ENCODE peak calls at places on chromosomes 4 and X, in four cellular contexts. I is CD4-positive, alpha-beta T cell; T is testis; P is ascending aorta. K is an unnamed sample. For H3K9me3, the result is how much of the 10 kb centered on the place peaks cover.

GRCh38 chrX:55480390-55481062 is 9.1 kb downstream of the USP51 start:
- DNase-seq in I (no peak), T (no peak), P (no peak), K (no peak)

GRCh38 chrX:66074920-66075879 is 35.3 kb upstream of the VSIG4 start:
- DNase-seq in T (peak), I (peak), P (peak), K (peak)

GRCh38 chr4:176791591-176792347 is 953 bp downstream of the VEGFC start:
- DNase-seq in T (peak), I (no peak), P (no peak), K (peak)

GRCh38 chrX:153572601-153573000 is 26.3 kb downstream of the CCNQ start:
- DNase-seq in P (no peak), T (no peak), I (no peak), K (no peak)

GRCh38 chrX:40008841-40009461 is 88.8 kb downstream of the BCOR start:
- DNase-seq in I (no peak), T (no peak), P (no peak), K (peak)

GRCh38 chr4:96646146-96646545 is 806.3 kb downstream of the PDHA2 start:
- DNase-seq in P (no peak), T (no peak), I (no peak), K (no peak)

GRCh38 chrX:23503835-23504539 is 163.3 kb upstream of the PRDX4 start:
- DNase-seq in P (peak), T (peak), I (no peak), K (peak)

GRCh38 chr4:165131247-165131832 is 18.7 kb upstream of the TMEM192 start:
- DNase-seq in T (peak), I (peak), P (no peak), K (no peak)

GRCh38 chr4:158729716-158730559 is 6.7 kb upstream of the PPID start:
- DNase-seq in I (peak), T (peak), P (no peak), K (no peak)

GRCh38 chr4:28225005-28225404 is 1364.4 kb downstream of the STIM2 start:
- DNase-seq in P (no peak), T (no peak), I (no peak), K (no peak)

GRCh38 chr4:10041036-10041435 is 19.7 kb upstream of the SLC2A9 start:
- DNase-seq in I (no peak), T (no peak), P (no peak), K (no peak)

GRCh38 chr4:88697588-88698329 is at the start of gene NAP1L5:
- DNase-seq in I (peak), P (no peak), T (peak), K (peak)

GRCh38 chrX:24117288-24117687 is 32.2 kb upstream of the ZFX start:
- DNase-seq in P (no peak), I (no peak), T (peak), K (no peak)

GRCh38 chr4:127501103-127501502 is 131.7 kb upstream of the INTU start:
- DNase-seq in I (no peak), P (no peak), T (no peak), K (no peak)

GRCh38 chr4:1992468-1993168 is 16.2 kb downstream of the NELFA start:
- DNase-seq in T (peak), I (no peak), P (no peak), K (no peak)
- TF ChIP-seq CTCF in T (no peak), I (no peak), P (no peak), K (no peak)

GRCh38 chr4:107831140-107831539 is 6.4 kb downstream of the SGMS2 start:
- DNase-seq in P (no peak), I (no peak), T (no peak), K (no peak)

GRCh38 chr4:107826427-107826980 is 1.8 kb downstream of the SGMS2 start:
- DNase-seq in P (no peak), I (no peak), T (no peak), K (no peak)

GRCh38 chr4:107825072-107825789 is 499 bp downstream of the SGMS2 start:
- DNase-seq in I (no peak), P (no peak), T (peak), K (peak)

GRCh38 chr4:107824367-107825071 is at the start of gene SGMS2:
- DNase-seq in P (peak), T (peak), I (no peak), K (peak)

GRCh38 chr4:107828315-107828714 is 3.6 kb downstream of the SGMS2 start:
- DNase-seq in T (no peak), P (no peak), I (no peak), K (no peak)
- H3K27ac ChIP-seq in T (no peak), P (no peak), I (no peak), K (no peak)

GRCh38 chr4:55376698-55377097 is 19.1 kb upstream of the TMEM165 start:
- DNase-seq in I (no peak), T (no peak), P (no peak), K (no peak)
- H3K9me3 ChIP-seq in I (under half), T (under half), P (under half), K (under half)

DNA sequence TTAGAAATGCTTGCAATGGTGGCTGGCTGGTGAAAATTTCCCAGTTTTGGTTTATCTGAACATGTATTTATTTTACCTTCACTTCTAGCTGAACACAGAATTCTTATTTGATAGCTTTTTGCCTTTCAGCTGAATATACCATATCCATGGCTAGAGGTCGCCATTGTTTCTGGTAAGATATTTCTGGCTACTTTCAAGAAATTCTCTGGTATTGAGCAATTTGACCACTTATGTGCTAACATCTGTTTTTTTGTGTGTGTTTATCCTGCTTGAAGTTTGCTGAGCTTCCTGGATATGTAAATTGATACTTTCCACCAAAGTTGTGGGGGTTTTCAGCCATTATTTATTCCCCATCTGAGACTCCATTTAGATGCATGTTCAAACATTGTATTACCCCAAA is 75.4 kb downstream of the FBXW7 start:
- DNase-seq in I (no peak), P (no peak), T (no peak), K (no peak)
- TF ChIP-seq CTCF in I (no peak), P (no peak), T (no peak), K (no peak)

GRCh38 chr4:147328756-147329446 is 152.0 kb upstream of the EDNRA start:
- DNase-seq in I (no peak), P (no peak), T (no peak), K (no peak)
- H3K27ac ChIP-seq in I (no peak), P (no peak), T (no peak), K (no peak)

K was measured in heart left ventricle.